ENCODE peak calls at places on chromosome 16, in five cellular contexts. Q is Caco-2; P is stimulated activated CD8-positive, alpha-beta memory T cell treated with anti-CD3 and anti-CD28 coated beads, Interleukin-12 subunit alpha, Interleukin-12 subunit beta, amount 100 ng/mL, for 4 hours; K is NCI-H1694; M is posterior cingulate gyrus. H is an unnamed sample.

GRCh38 chr16:47142469-47143328 is 1.0 kb downstream of the NETO2 start:
- DNase-seq in M (peak), P (peak), K (peak), Q (peak), H (no peak)

GRCh38 chr16:56841233-56841632 is 23.8 kb upstream of the SLC12A3 start:
- DNase-seq in K (no peak), Q (no peak), M (no peak), P (no peak), H (no peak)

GRCh38 chr16:22324787-22325597 is 27.8 kb downstream of the POLR3E start:
- DNase-seq in M (no peak), Q (no peak), K (no peak), P (no peak), H (no peak)

GRCh38 chr16:51982715-51983680 is 563.9 kb downstream of the TOX3 start:
- DNase-seq in M (peak), K (peak), P (no peak), Q (peak), H (peak)

GRCh38 chr16:79008036-79008868 is 592.3 kb downstream of the MAF start:
- DNase-seq in P (no peak), Q (no peak), K (no peak), M (no peak), H (no peak)

GRCh38 chr16:11400076-11400475 is 54.8 kb downstream of the RMI2 start:
- DNase-seq in P (no peak), Q (no peak), K (no peak), M (no peak), H (no peak)

GRCh38 chr16:24070851-24071250 is 185.3 kb upstream of the CACNG3 start:
- DNase-seq in Q (peak), P (no peak), K (no peak), M (no peak), H (no peak)

GRCh38 chr16:53872248-53873221 is 168.6 kb downstream of the FTO start:
- DNase-seq in Q (no peak), K (no peak), P (no peak), M (no peak), H (no peak)

GRCh38 chr16:30903596-30903995 is 7.2 kb downstream of the CTF1 start:
- DNase-seq in K (no peak), M (no peak), P (no peak), Q (no peak), H (no peak)

GRCh38 chr16:75044800-75045361 is 46.1 kb downstream of the ZNRF1 start:
- DNase-seq in Q (no peak), P (no peak), M (no peak), K (no peak), H (no peak)

H was measured in NK-92 treated with Interleukin-12 subunit alpha and Interleukin-12 subunit beta, amount 100 ng/mL, for 24 hours.